ENCODE peak calls at places on chromosomes 3 and 15, in ten cellular contexts. O is astrocyte; W is HuH-7; S is activated CD4-positive, alpha-beta T cell treated with anti-CD3 and anti-CD28 coated beads, Interleukin-2, amount 50 U/mL, for 24 hours; F is keratinocyte; P is NCI-H2029; V is skeletal muscle cell; R is left ventricle myocardium superior; Q is stimulated activated CD4-positive, alpha-beta T cell treated with anti-CD3 and anti-CD28 coated beads, Interleukin-1b, Interleukin-23, amount 100 ng/mL, for 4 hours; C is effector memory CD4-positive, alpha-beta T cell. N is an unnamed sample.

GRCh38 chr3:170058127-170058526 is 20.3 kb downstream of the GPR160 start:
- DNase-seq in V (no peak), Q (no peak), W (no peak), C (no peak), S (no peak), F (no peak), P (no peak), R (no peak), O (no peak), N (no peak)

GRCh38 chr15:97071658-97072057 is 741.2 kb downstream of the NR2F2 start:
- DNase-seq in V (no peak), F (no peak), P (no peak), S (no peak), W (no peak), R (no peak), C (no peak), Q (no peak), O (no peak), N (no peak)

GRCh38 chr15:25345943-25346342 is 92.9 kb downstream of the UBE3A start:
- DNase-seq in P (no peak), V (no peak), Q (no peak), S (no peak), F (no peak), R (peak; percentile 75), W (peak; percentile 5), O (peak; percentile 53), C (no peak), N (peak; percentile 60)

GRCh38 chr3:185330238-185330637 is 32.7 kb upstream of the MAP3K13 start:
- DNase-seq in W (no peak), O (no peak), V (no peak), S (no peak), F (no peak), P (no peak), Q (no peak), C (no peak), R (no peak), N (no peak)

GRCh38 chr15:96342611-96343528 is 12.4 kb downstream of the NR2F2 start:
- DNase-seq in P (no peak), O (peak; percentile 38), Q (no peak), V (no peak), C (no peak), S (no peak), R (no peak), W (no peak), F (no peak), N (peak; percentile 40)

GRCh38 chr15:49889525-49889924 is 229.5 kb downstream of the ATP8B4 start:
- DNase-seq in P (no peak), F (no peak), C (no peak), O (no peak), S (no peak), V (no peak), R (no peak), Q (no peak), W (no peak), N (no peak)

GRCh38 chr15:43930556-43930955 is 103.8 kb downstream of the WDR76 start:
- DNase-seq in C (no peak), P (no peak), W (no peak), V (no peak), Q (no peak), F (no peak), R (peak; percentile 64), S (no peak), O (no peak), N (no peak)

GRCh38 chr3:157125101-157125500 is 34.8 kb downstream of the CCNL1 start:
- DNase-seq in F (no peak), O (peak; percentile 47), R (no peak), S (no peak), C (no peak), P (peak; percentile 65), V (no peak), Q (no peak), W (no peak), N (no peak)

GRCh38 chr3:33909547-33909946 is 111.1 kb downstream of the PDCD6IP start:
- DNase-seq in S (no peak), R (no peak), P (no peak), W (no peak), F (no peak), Q (no peak), O (no peak), C (no peak), V (no peak), N (no peak)

GRCh38 chr3:138210528-138210927 is 23.4 kb downstream of the ARMC8 start:
- DNase-seq in W (no peak), C (no peak), P (no peak), O (no peak), S (no peak), Q (no peak), R (no peak), V (no peak), F (no peak), N (no peak)

GRCh38 chr3:140467104-140467577 is 210.7 kb upstream of the TRIM42 start:
- DNase-seq in F (no peak), C (no peak), O (peak; percentile 57), Q (no peak), S (no peak), V (no peak), R (no peak), W (no peak), P (no peak), N (no peak)

GRCh38 chr3:53921296-53921695 is 29.6 kb upstream of the SELENOK start:
- DNase-seq in V (no peak), C (no peak), P (no peak), O (no peak), S (no peak), W (no peak), F (no peak), R (no peak), Q (no peak), N (no peak)

GRCh38 chr3:27568393-27568792 is 84.2 kb upstream of the SLC4A7 start:
- DNase-seq in R (peak; percentile 76), O (no peak), P (no peak), S (no peak), C (no peak), V (no peak), Q (no peak), W (no peak), F (no peak), N (no peak)

GRCh38 chr15:84840741-84841429 is 23.7 kb downstream of the ALPK3 start:
- DNase-seq in O (peak; percentile 57), S (no peak), Q (no peak), F (no peak), W (no peak), P (no peak), C (no peak), R (peak; percentile 82), V (no peak), N (peak; percentile 22)

GRCh38 chr3:132867956-132868355 is 145.7 kb upstream of the NPHP3 start:
- DNase-seq in W (no peak), O (peak; percentile 67), C (no peak), P (no peak), R (no peak), V (no peak), F (no peak), S (no peak), Q (no peak), N (no peak)

GRCh38 chr3:71702131-71703024 is 22.8 kb downstream of the EIF4E3 start:
- DNase-seq in R (no peak), Q (no peak), P (no peak), F (no peak), V (no peak), W (no peak), O (no peak), C (peak; percentile 15), S (no peak), N (no peak)

GRCh38 chr3:151386063-151386462 is 1.5 kb upstream of the P2RY12 start:
- DNase-seq in C (no peak), F (no peak), O (no peak), R (no peak), P (no peak), W (no peak), Q (no peak), V (no peak), S (no peak), N (no peak)

GRCh38 chr15:84797801-84798200 is 19.4 kb upstream of the ALPK3 start:
- DNase-seq in C (no peak), V (no peak), R (no peak), Q (no peak), O (no peak), S (no peak), P (no peak), W (no peak), F (no peak), N (no peak)

GRCh38 chr3:182913889-182914288 is 66.4 kb downstream of the DCUN1D1 start:
- DNase-seq in F (no peak), V (no peak), C (no peak), W (no peak), R (no peak), O (no peak), Q (no peak), S (no peak), P (peak; percentile 75), N (no peak)

GRCh38 chr15:36590838-36591237 is 11.4 kb downstream of the CDIN1 start:
- DNase-seq in F (peak; percentile 98), C (no peak), P (no peak), W (no peak), R (no peak), S (no peak), V (peak; percentile 60), O (peak; percentile 98), Q (no peak), N (no peak)

GRCh38 chr3:61451841-61452240 is 109.5 kb upstream of the PTPRG start:
- DNase-seq in W (no peak), O (no peak), C (no peak), S (no peak), P (no peak), F (no peak), R (no peak), V (no peak), Q (no peak), N (no peak)

GRCh38 chr15:94858011-94858410 is 626.6 kb downstream of the MCTP2 start:
- DNase-seq in P (no peak), Q (no peak), W (no peak), C (no peak), O (peak; percentile 42), S (no peak), R (no peak), F (no peak), V (no peak), N (no peak)

GRCh38 chr3:47890037-47890831 is 87.3 kb downstream of the DHX30 start:
- DNase-seq in S (no peak), Q (no peak), O (no peak), V (no peak), W (no peak), F (no peak), P (no peak), R (no peak), C (no peak), N (no peak)

GRCh38 chr3:108342829-108343478 is 46.6 kb downstream of the HHLA2 start:
- DNase-seq in F (no peak), Q (no peak), O (peak; percentile 83), V (peak; percentile 13), W (no peak), S (no peak), P (no peak), R (no peak), C (no peak), N (no peak)

GRCh38 chr15:100601158-100601557 is 826 bp downstream of the LINS1 start:
- DNase-seq in W (no peak), C (peak; percentile 31), O (peak; percentile 4), V (no peak), Q (no peak), R (no peak), F (no peak), S (peak; percentile 32), P (no peak), N (no peak)

N was measured in H9.